ENCODE peak calls at places on chromosomes 16 and 17, in seven cellular contexts. One of them, this sample, is unnamed.

GRCh38 chr17:44792276-44792675 is 33.5 kb downstream of the ADAM11 start:
- DNase-seq in RPMI8226: no peak
- DNase-seq in GM04503: no peak
- DNase-seq in progenitor cell of endocrine pancreas: no peak
- DNase-seq in stimulated activated CD8-positive, alpha-beta memory T cell treated with anti-CD3 and anti-CD28 coated beads, Interleukin-15, amount 100 ng/mL, for 1 hour: no peak
- DNase-seq in NCI-H69: no peak
- DNase-seq in T-cell: no peak
- DNase-seq in this sample: no peak

GRCh38 chr16:57911711-57912110 is 59.2 kb downstream of the CNGB1 start:
- DNase-seq in RPMI8226: peak; percentile 41
- DNase-seq in progenitor cell of endocrine pancreas: no peak
- DNase-seq in NCI-H69: no peak
- DNase-seq in T-cell: no peak
- DNase-seq in GM04503: no peak
- DNase-seq in stimulated activated CD8-positive, alpha-beta memory T cell treated with anti-CD3 and anti-CD28 coated beads, Interleukin-15, amount 100 ng/mL, for 1 hour: no peak
- DNase-seq in this sample: no peak

GRCh38 chr17:73591278-73592078 is 52.8 kb downstream of the SDK2 start:
- DNase-seq in RPMI8226: no peak
- DNase-seq in stimulated activated CD8-positive, alpha-beta memory T cell treated with anti-CD3 and anti-CD28 coated beads, Interleukin-15, amount 100 ng/mL, for 1 hour: no peak
- DNase-seq in T-cell: peak; percentile 78
- DNase-seq in GM04503: no peak
- DNase-seq in NCI-H69: no peak
- DNase-seq in progenitor cell of endocrine pancreas: no peak
- DNase-seq in this sample: no peak

GRCh38 chr16:83917152-83918120 is 18.5 kb downstream of the MLYCD start:
- DNase-seq in progenitor cell of endocrine pancreas: no peak
- DNase-seq in NCI-H69: no peak
- DNase-seq in stimulated activated CD8-positive, alpha-beta memory T cell treated with anti-CD3 and anti-CD28 coated beads, Interleukin-15, amount 100 ng/mL, for 1 hour: no peak
- DNase-seq in GM04503: no peak
- DNase-seq in RPMI8226: no peak
- DNase-seq in T-cell: no peak
- DNase-seq in this sample: no peak

GRCh38 chr16:58128721-58129096 is 472 bp downstream of the CFAP20 start:
- DNase-seq in T-cell: no peak
- DNase-seq in NCI-H69: peak; percentile 50
- DNase-seq in progenitor cell of endocrine pancreas: peak; percentile 32
- DNase-seq in GM04503: no peak
- DNase-seq in RPMI8226: no peak
- DNase-seq in stimulated activated CD8-positive, alpha-beta memory T cell treated with anti-CD3 and anti-CD28 coated beads, Interleukin-15, amount 100 ng/mL, for 1 hour: no peak
- DNase-seq in this sample: peak; percentile 67

GRCh38 chr16:83231771-83232170 is 576.0 kb upstream of the HSBP1 start:
- DNase-seq in stimulated activated CD8-positive, alpha-beta memory T cell treated with anti-CD3 and anti-CD28 coated beads, Interleukin-15, amount 100 ng/mL, for 1 hour: no peak
- DNase-seq in GM04503: no peak
- DNase-seq in RPMI8226: no peak
- DNase-seq in progenitor cell of endocrine pancreas: no peak
- DNase-seq in NCI-H69: no peak
- DNase-seq in T-cell: no peak
- DNase-seq in this sample: no peak

GRCh38 chr17:79842656-79843474 is 3.6 kb upstream of the CBX4 start:
- DNase-seq in T-cell: no peak
- DNase-seq in progenitor cell of endocrine pancreas: peak; percentile 27
- DNase-seq in NCI-H69: peak; percentile 59
- DNase-seq in RPMI8226: no peak
- DNase-seq in GM04503: no peak
- DNase-seq in stimulated activated CD8-positive, alpha-beta memory T cell treated with anti-CD3 and anti-CD28 coated beads, Interleukin-15, amount 100 ng/mL, for 1 hour: no peak
- DNase-seq in this sample: no peak

GRCh38 chr16:79717324-79717848 is 116.8 kb upstream of the MAF start:
- DNase-seq in NCI-H69: no peak
- DNase-seq in T-cell: no peak
- DNase-seq in progenitor cell of endocrine pancreas: no peak
- DNase-seq in stimulated activated CD8-positive, alpha-beta memory T cell treated with anti-CD3 and anti-CD28 coated beads, Interleukin-15, amount 100 ng/mL, for 1 hour: no peak
- DNase-seq in GM04503: no peak
- DNase-seq in RPMI8226: no peak
- DNase-seq in this sample: no peak

GRCh38 chr17:27950995-27951394 is 57.8 kb upstream of the LYRM9 start:
- DNase-seq in progenitor cell of endocrine pancreas: no peak
- DNase-seq in T-cell: no peak
- DNase-seq in RPMI8226: no peak
- DNase-seq in GM04503: no peak
- DNase-seq in NCI-H69: no peak
- DNase-seq in stimulated activated CD8-positive, alpha-beta memory T cell treated with anti-CD3 and anti-CD28 coated beads, Interleukin-15, amount 100 ng/mL, for 1 hour: no peak
- DNase-seq in this sample: no peak

GRCh38 chr16:87834668-87835473 is 34.4 kb downstream of the SLC7A5 start:
- DNase-seq in T-cell: no peak
- DNase-seq in stimulated activated CD8-positive, alpha-beta memory T cell treated with anti-CD3 and anti-CD28 coated beads, Interleukin-15, amount 100 ng/mL, for 1 hour: no peak
- DNase-seq in NCI-H69: peak; percentile 51
- DNase-seq in RPMI8226: no peak
- DNase-seq in progenitor cell of endocrine pancreas: no peak
- DNase-seq in GM04503: no peak
- DNase-seq in this sample: peak; percentile 31

GRCh38 chr17:73703216-73703615 is 59.0 kb upstream of the SDK2 start:
- DNase-seq in T-cell: no peak
- DNase-seq in stimulated activated CD8-positive, alpha-beta memory T cell treated with anti-CD3 and anti-CD28 coated beads, Interleukin-15, amount 100 ng/mL, for 1 hour: no peak
- DNase-seq in progenitor cell of endocrine pancreas: no peak
- DNase-seq in RPMI8226: no peak
- DNase-seq in NCI-H69: no peak
- DNase-seq in GM04503: no peak
- DNase-seq in this sample: no peak

GRCh38 chr16:66618588-66618987 is 14.1 kb downstream of the CMTM3 start:
- DNase-seq in T-cell: no peak
- DNase-seq in GM04503: peak; percentile 94
- DNase-seq in progenitor cell of endocrine pancreas: no peak
- DNase-seq in stimulated activated CD8-positive, alpha-beta memory T cell treated with anti-CD3 and anti-CD28 coated beads, Interleukin-15, amount 100 ng/mL, for 1 hour: no peak
- DNase-seq in NCI-H69: no peak
- DNase-seq in RPMI8226: no peak
- DNase-seq in this sample: peak; percentile 97

GRCh38 chr17:77316651-77317050 is 175.9 kb downstream of the SEC14L1 start:
- DNase-seq in NCI-H69: no peak
- DNase-seq in progenitor cell of endocrine pancreas: no peak
- DNase-seq in RPMI8226: no peak
- DNase-seq in GM04503: no peak
- DNase-seq in T-cell: no peak
- DNase-seq in stimulated activated CD8-positive, alpha-beta memory T cell treated with anti-CD3 and anti-CD28 coated beads, Interleukin-15, amount 100 ng/mL, for 1 hour: no peak
- DNase-seq in this sample: no peak

GRCh38 chr17:56468840-56469239 is 124.7 kb upstream of the NOG start:
- DNase-seq in NCI-H69: no peak
- DNase-seq in RPMI8226: no peak
- DNase-seq in GM04503: no peak
- DNase-seq in stimulated activated CD8-positive, alpha-beta memory T cell treated with anti-CD3 and anti-CD28 coated beads, Interleukin-15, amount 100 ng/mL, for 1 hour: no peak
- DNase-seq in T-cell: no peak
- DNase-seq in progenitor cell of endocrine pancreas: no peak
- DNase-seq in this sample: no peak

GRCh38 chr17:70168979-70169706 is at the start of gene KCNJ2:
- DNase-seq in RPMI8226: peak; percentile 73
- DNase-seq in GM04503: no peak
- DNase-seq in T-cell: peak; percentile 29
- DNase-seq in progenitor cell of endocrine pancreas: peak; percentile 84
- DNase-seq in NCI-H69: peak; percentile 93
- DNase-seq in stimulated activated CD8-positive, alpha-beta memory T cell treated with anti-CD3 and anti-CD28 coated beads, Interleukin-15, amount 100 ng/mL, for 1 hour: no peak
- DNase-seq in this sample: peak; percentile 94

GRCh38 chr17:63675231-63675606 is 24.7 kb downstream of the LIMD2 start:
- DNase-seq in stimulated activated CD8-positive, alpha-beta memory T cell treated with anti-CD3 and anti-CD28 coated beads, Interleukin-15, amount 100 ng/mL, for 1 hour: no peak
- DNase-seq in NCI-H69: peak; percentile 66
- DNase-seq in progenitor cell of endocrine pancreas: no peak
- DNase-seq in T-cell: no peak
- DNase-seq in GM04503: no peak
- DNase-seq in RPMI8226: no peak
- DNase-seq in this sample: no peak

GRCh38 chr16:14252860-14253259 is 181.7 kb downstream of the MRTFB start:
- DNase-seq in RPMI8226: no peak
- DNase-seq in progenitor cell of endocrine pancreas: no peak
- DNase-seq in NCI-H69: no peak
- DNase-seq in T-cell: no peak
- DNase-seq in GM04503: no peak
- DNase-seq in stimulated activated CD8-positive, alpha-beta memory T cell treated with anti-CD3 and anti-CD28 coated beads, Interleukin-15, amount 100 ng/mL, for 1 hour: no peak
- DNase-seq in this sample: no peak

GRCh38 chr17:38748329-38749221 is at the start of gene PCGF2:
- DNase-seq in GM04503: peak; percentile 27
- DNase-seq in stimulated activated CD8-positive, alpha-beta memory T cell treated with anti-CD3 and anti-CD28 coated beads, Interleukin-15, amount 100 ng/mL, for 1 hour: no peak
- DNase-seq in RPMI8226: peak; percentile 28
- DNase-seq in progenitor cell of endocrine pancreas: peak; percentile 82
- DNase-seq in T-cell: no peak
- DNase-seq in NCI-H69: peak; percentile 98
- DNase-seq in this sample: peak; percentile 84

GRCh38 chr17:1413281-1413791 is 13.3 kb upstream of the YWHAE start:
- DNase-seq in progenitor cell of endocrine pancreas: no peak
- DNase-seq in stimulated activated CD8-positive, alpha-beta memory T cell treated with anti-CD3 and anti-CD28 coated beads, Interleukin-15, amount 100 ng/mL, for 1 hour: no peak
- DNase-seq in NCI-H69: peak; percentile 76
- DNase-seq in T-cell: no peak
- DNase-seq in RPMI8226: peak; percentile 95
- DNase-seq in GM04503: peak; percentile 54
- DNase-seq in this sample: peak; percentile 96

GRCh38 chr16:76910931-76911330 is 280.1 kb upstream of the MON1B start:
- DNase-seq in T-cell: no peak
- DNase-seq in NCI-H69: no peak
- DNase-seq in progenitor cell of endocrine pancreas: no peak
- DNase-seq in RPMI8226: no peak
- DNase-seq in stimulated activated CD8-positive, alpha-beta memory T cell treated with anti-CD3 and anti-CD28 coated beads, Interleukin-15, amount 100 ng/mL, for 1 hour: no peak
- DNase-seq in GM04503: peak; percentile 68
- DNase-seq in this sample: no peak

GRCh38 chr17:45370949-45371413 is 54.2 kb upstream of the MAP3K14 start:
- DNase-seq in NCI-H69: no peak
- DNase-seq in progenitor cell of endocrine pancreas: no peak
- DNase-seq in GM04503: no peak
- DNase-seq in stimulated activated CD8-positive, alpha-beta memory T cell treated with anti-CD3 and anti-CD28 coated beads, Interleukin-15, amount 100 ng/mL, for 1 hour: no peak
- DNase-seq in T-cell: no peak
- DNase-seq in RPMI8226: no peak
- DNase-seq in this sample: peak; percentile 46

GRCh38 chr17:9360610-9361571 is 214.7 kb downstream of the STX8 start:
- DNase-seq in stimulated activated CD8-positive, alpha-beta memory T cell treated with anti-CD3 and anti-CD28 coated beads, Interleukin-15, amount 100 ng/mL, for 1 hour: no peak
- DNase-seq in progenitor cell of endocrine pancreas: no peak
- DNase-seq in GM04503: peak; percentile 73
- DNase-seq in T-cell: no peak
- DNase-seq in RPMI8226: no peak
- DNase-seq in NCI-H69: no peak
- DNase-seq in this sample: peak; percentile 68

GRCh38 chr16:83622010-83622409 is 185.8 kb upstream of the HSBP1 start:
- DNase-seq in RPMI8226: no peak
- DNase-seq in NCI-H69: no peak
- DNase-seq in stimulated activated CD8-positive, alpha-beta memory T cell treated with anti-CD3 and anti-CD28 coated beads, Interleukin-15, amount 100 ng/mL, for 1 hour: no peak
- DNase-seq in T-cell: no peak
- DNase-seq in progenitor cell of endocrine pancreas: no peak
- DNase-seq in GM04503: no peak
- DNase-seq in this sample: no peak

GRCh38 chr17:78305801-78306200 is 54.1 kb downstream of the SOCS3 start:
- DNase-seq in T-cell: no peak
- DNase-seq in RPMI8226: no peak
- DNase-seq in NCI-H69: no peak
- DNase-seq in progenitor cell of endocrine pancreas: no peak
- DNase-seq in GM04503: no peak
- DNase-seq in stimulated activated CD8-positive, alpha-beta memory T cell treated with anti-CD3 and anti-CD28 coated beads, Interleukin-15, amount 100 ng/mL, for 1 hour: no peak
- DNase-seq in this sample: no peak

GRCh38 chr16:66975302-66975893 is 13.0 kb upstream of the CES4A start:
- DNase-seq in progenitor cell of endocrine pancreas: no peak
- DNase-seq in RPMI8226: no peak
- DNase-seq in NCI-H69: no peak
- DNase-seq in T-cell: no peak
- DNase-seq in stimulated activated CD8-positive, alpha-beta memory T cell treated with anti-CD3 and anti-CD28 coated beads, Interleukin-15, amount 100 ng/mL, for 1 hour: no peak
- DNase-seq in GM04503: no peak
- DNase-seq in this sample: no peak

GRCh38 chr17:5032865-5033264 is 2.4 kb downstream of the SLC52A1 start:
- DNase-seq in progenitor cell of endocrine pancreas: no peak
- DNase-seq in T-cell: no peak
- DNase-seq in GM04503: no peak
- DNase-seq in RPMI8226: no peak
- DNase-seq in NCI-H69: no peak
- DNase-seq in stimulated activated CD8-positive, alpha-beta memory T cell treated with anti-CD3 and anti-CD28 coated beads, Interleukin-15, amount 100 ng/mL, for 1 hour: no peak
- DNase-seq in this sample: no peak

GRCh38 chr17:35051183-35051578 is 12.3 kb downstream of the RFFL start:
- DNase-seq in NCI-H69: no peak
- DNase-seq in stimulated activated CD8-positive, alpha-beta memory T cell treated with anti-CD3 and anti-CD28 coated beads, Interleukin-15, amount 100 ng/mL, for 1 hour: no peak
- DNase-seq in progenitor cell of endocrine pancreas: no peak
- DNase-seq in RPMI8226: peak; percentile 76
- DNase-seq in GM04503: no peak
- DNase-seq in T-cell: peak; percentile 51
- DNase-seq in this sample: no peak

This sample was measured in myocyte.